ENCODE peak calls at places on chromosomes 6 and 20, in four cellular contexts. T, H, L and J are unnamed samples.

GRCh38 chr20:36102809-36103596 is 51.5 kb upstream of the EPB41L1 start:
- DNase-seq in T (peak), H (no peak), L (no peak), J (peak)

GRCh38 chr6:134456284-134456683 is 138.4 kb upstream of the SGK1 start:
- DNase-seq in T (no peak), H (no peak), L (no peak), J (no peak)

GRCh38 chr6:71250050-71250689 is 38.4 kb upstream of the OGFRL1 start:
- DNase-seq in T (peak), H (no peak), L (no peak), J (peak)

GRCh38 chr6:150377211-150377781 is 8.5 kb downstream of the IYD start:
- DNase-seq in T (peak), H (no peak), L (no peak), J (no peak)

GRCh38 chr20:18839507-18840247 is 26.1 kb downstream of the SCP2D1 start:
- DNase-seq in T (no peak), H (no peak), L (no peak), J (no peak)

GRCh38 chr6:155174576-155175174 is 89.1 kb upstream of the CLDN20 start:
- DNase-seq in T (peak), H (peak), L (peak), J (peak)

GRCh38 chr20:38001981-38002380 is 31.3 kb downstream of the TTI1 start:
- DNase-seq in T (no peak), H (peak), L (no peak), J (peak)

GRCh38 chr6:110714143-110714542 is 101.1 kb downstream of the CDK19 start:
- DNase-seq in T (no peak), H (no peak), L (no peak), J (no peak)

GRCh38 chr6:98769546-98769945 is 64.8 kb upstream of the POU3F2 start:
- DNase-seq in T (peak), H (peak), L (no peak), J (peak)

GRCh38 chr6:157669747-157670216 is 153.3 kb upstream of the SNX9 start:
- DNase-seq in T (peak), H (peak), L (no peak), J (peak)

GRCh38 chr20:49570828-49571552 is 3.1 kb upstream of the PTGIS start:
- DNase-seq in T (no peak), H (no peak), L (no peak), J (no peak)

GRCh38 chr6:121885399-121886152 is 450.1 kb downstream of the GJA1 start:
- DNase-seq in T (no peak), H (no peak), L (no peak), J (no peak)

GRCh38 chr20:49259799-49260198 is 18.1 kb downstream of the ZNFX1 start:
- DNase-seq in T (no peak), H (no peak), L (no peak), J (no peak)

GRCh38 chr20:31869942-31870702 is at the start of the genes DUSP15 and TTLL9:
- DNase-seq in T (no peak), H (no peak), L (no peak), J (peak)

GRCh38 chr6:135162678-135163439 is 18.2 kb upstream of the MYB start:
- DNase-seq in T (no peak), H (peak), L (peak), J (peak)

GRCh38 chr6:16964553-16965499 is 137.0 kb upstream of the STMND1 start:
- DNase-seq in T (peak), H (peak), L (peak), J (peak)

GRCh38 chr6:71197267-71197666 is 91.3 kb upstream of the OGFRL1 start:
- DNase-seq in T (peak), H (no peak), L (no peak), J (no peak)